ENCODE peak calls at places on chromosomes 6 and 20, in four cellular contexts. F is K562, K is GM12878, M is H1. N is an unnamed sample.

GRCh38 chr20:1816384-1817381 is 78.5 kb upstream of the SIRPA start:
- DNase-seq in F (no peak), K (no peak), M (no peak), N (no peak)

GRCh38 chr6:53564401-53565065 is 19.6 kb upstream of the GCLC start:
- DNase-seq in F (no peak), K (no peak), M (no peak), N (no peak)

GRCh38 chr20:59661141-59661540 is 56.8 kb downstream of the PHACTR3 start:
- DNase-seq in F (no peak), K (no peak), M (no peak), N (no peak)

GRCh38 chr6:74000582-74000981 is 304.6 kb downstream of the CD109 start:
- DNase-seq in F (no peak), K (no peak), M (no peak), N (no peak)

GRCh38 chr6:143842468-143842901 is 653 bp upstream of the LTV1 start:
- DNase-seq in F (no peak), K (no peak), M (no peak), N (no peak)

GRCh38 chr6:108203189-108204119 is 37.6 kb downstream of the NR2E1 start:
- DNase-seq in F (no peak), K (peak; percentile 45), M (no peak), N (no peak)

GRCh38 chr6:30600576-30600975 is 16.5 kb downstream of the PPP1R10 start:
- DNase-seq in F (peak; percentile 29), K (no peak), M (no peak), N (no peak)

GRCh38 chr20:62056975-62057374 is 8.7 kb downstream of the TAF4 start:
- DNase-seq in F (peak; percentile 7), K (no peak), M (no peak), N (no peak)

GRCh38 chr6:158763440-158764187 is 55.6 kb downstream of the EZR start:
- DNase-seq in F (no peak), K (no peak), M (no peak), N (no peak)

GRCh38 chr6:158761746-158762145 is 57.4 kb downstream of the EZR start:
- DNase-seq in F (no peak), K (no peak), M (no peak), N (no peak)

GRCh38 chr6:158764188-158764849 is 54.8 kb downstream of the EZR start:
- DNase-seq in F (no peak), K (no peak), M (no peak), N (no peak)

GRCh38 chr6:158764941-158765340 is 54.2 kb downstream of the EZR start:
- DNase-seq in F (no peak), K (no peak), M (no peak), N (no peak)

DNA sequence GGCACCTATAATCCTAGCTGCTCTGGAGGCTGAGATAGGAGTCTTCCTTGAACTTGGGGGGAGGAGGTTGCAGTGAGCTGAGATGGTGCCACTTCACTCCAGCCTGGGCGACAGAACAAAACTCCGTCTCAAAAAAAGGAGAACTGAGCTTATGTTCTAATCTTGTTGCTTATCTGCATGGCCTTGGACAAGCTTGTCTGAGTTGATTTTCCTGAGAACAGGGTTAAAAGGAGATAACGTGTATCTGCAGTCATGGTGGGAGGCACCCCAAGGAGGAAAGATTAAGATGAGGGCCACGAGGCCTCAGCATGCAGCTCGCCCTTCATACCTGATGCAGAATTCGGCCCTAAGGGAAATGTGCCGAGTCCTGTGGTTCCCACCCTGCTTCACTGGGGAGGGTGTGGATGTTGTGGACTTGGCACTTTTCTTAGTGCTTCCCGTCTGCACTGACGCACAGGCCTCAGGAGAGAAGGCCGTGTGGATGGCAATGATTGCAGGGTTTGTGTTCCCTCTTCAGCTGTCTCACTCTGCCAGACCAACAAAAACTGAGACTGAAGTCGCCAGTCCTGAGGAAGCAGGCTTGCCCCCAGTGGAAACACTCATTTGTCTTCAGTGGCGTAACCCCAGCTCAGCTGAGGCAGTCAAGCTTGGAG is 56.3 kb downstream of the EZR start:
- DNase-seq in F (peak; percentile 63), K (no peak), M (no peak), N (no peak)
- TF ChIP-seq EGR1 in F (no peak), K (no peak), M (no peak), N (no peak)

GRCh38 chr20:46087161-46087560 is 2.6 kb downstream of the NCOA5 start:
- DNase-seq in F (no peak), K (no peak), M (no peak), N (no peak)
- TF ChIP-seq YY1 in F (no peak), K (no peak), M (no peak), N (no peak)

DNA sequence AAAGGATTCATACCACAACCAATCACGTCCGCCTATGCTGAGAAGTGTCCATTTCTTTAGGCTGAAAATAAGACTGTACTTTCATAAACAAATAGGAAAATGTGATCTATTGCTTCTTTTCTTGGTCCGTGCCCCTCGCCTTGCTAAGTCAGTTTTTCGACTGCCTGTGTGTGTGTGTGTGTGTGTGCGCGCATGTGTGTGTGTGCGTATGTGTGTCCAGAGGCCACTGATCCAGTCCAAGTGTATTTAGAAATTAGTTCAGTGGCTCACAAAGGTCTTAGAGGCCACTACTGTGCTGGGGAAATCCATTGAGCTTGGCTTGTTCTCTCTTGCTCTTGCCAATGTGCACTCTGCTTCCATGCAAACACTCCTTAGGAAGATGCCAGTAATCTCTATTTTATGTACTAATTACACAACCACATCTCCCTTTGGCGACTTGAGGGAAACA is 50.5 kb downstream of the SLC22A23 start:
- DNase-seq in F (no peak), K (no peak), M (no peak), N (no peak)
- TF ChIP-seq ATF3 in F (no peak), K (no peak), M (no peak), N (no peak)

DNA sequence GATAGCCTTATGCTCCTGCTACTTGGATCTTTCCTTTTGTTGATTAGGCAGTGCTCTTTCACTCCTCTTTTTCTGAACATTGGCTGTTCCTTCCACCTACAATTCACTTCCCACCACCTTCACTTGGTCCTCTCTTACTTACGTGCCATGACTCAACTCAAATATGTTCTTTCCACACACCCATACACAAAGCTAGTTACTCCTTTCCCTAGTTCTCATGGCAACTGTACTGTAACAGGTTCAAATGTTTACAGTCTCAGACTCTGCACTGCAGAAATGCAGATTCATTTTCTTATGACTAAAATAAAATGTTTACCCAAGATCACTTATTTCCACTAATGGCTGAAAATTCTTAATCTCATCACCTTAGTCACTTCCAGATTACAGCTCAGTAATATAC is 174.0 kb upstream of the TSHZ2 start:
- DNase-seq in F (no peak), K (no peak), M (no peak), N (no peak)
- TF ChIP-seq EGR1 in F (no peak), K (no peak), M (no peak), N (no peak)

GRCh38 chr20:6122111-6122872 is 538 bp downstream of the FERMT1 start:
- DNase-seq in F (no peak), K (no peak), M (peak; percentile 52), N (no peak)
- TF ChIP-seq YY1 in F (no peak), K (no peak), M (no peak), N (no peak)